ENCODE peak calls at places on chromosomes 11 and 22, in eight cellular contexts. One of them, this sample, is unnamed. For H3K4me1, the result is how much of the 10 kb centered on the place peaks cover.

GRCh38 chr22:34973926-34974325 is 92.0 kb upstream of the ISX start:
- DNase-seq in transverse colon: no peak
- DNase-seq in body of pancreas: no peak
- DNase-seq in IMR-90: no peak
- DNase-seq in CD8-positive, alpha-beta memory T cell: no peak
- DNase-seq in lower lobe of right lung: no peak
- DNase-seq in uterus: no peak
- DNase-seq in heart right ventricle: no peak
- DNase-seq in this sample: no peak

GRCh38 chr11:17686185-17686980 is 33.0 kb upstream of the MYOD1 start:
- DNase-seq in transverse colon: no peak
- DNase-seq in body of pancreas: no peak
- DNase-seq in IMR-90: no peak
- DNase-seq in CD8-positive, alpha-beta memory T cell: no peak
- DNase-seq in lower lobe of right lung: no peak
- DNase-seq in uterus: no peak
- DNase-seq in heart right ventricle: no peak
- DNase-seq in this sample: no peak

GRCh38 chr22:48313156-48313555 is 1514.5 kb downstream of the BRD1 start:
- DNase-seq in transverse colon: no peak
- DNase-seq in body of pancreas: no peak
- DNase-seq in IMR-90: no peak
- DNase-seq in CD8-positive, alpha-beta memory T cell: no peak
- DNase-seq in lower lobe of right lung: no peak
- DNase-seq in uterus: no peak
- DNase-seq in heart right ventricle: no peak
- DNase-seq in this sample: no peak

GRCh38 chr11:109553284-109553683 is 131.3 kb downstream of the C11orf87 start:
- DNase-seq in transverse colon: no peak
- DNase-seq in body of pancreas: no peak
- DNase-seq in IMR-90: no peak
- DNase-seq in CD8-positive, alpha-beta memory T cell: no peak
- DNase-seq in lower lobe of right lung: no peak
- DNase-seq in uterus: no peak
- DNase-seq in heart right ventricle: no peak
- DNase-seq in this sample: no peak

GRCh38 chr11:63553759-63554158 is 9.4 kb downstream of the PLAAT2 start:
- DNase-seq in transverse colon: no peak
- DNase-seq in body of pancreas: no peak
- DNase-seq in IMR-90: no peak
- DNase-seq in CD8-positive, alpha-beta memory T cell: peak
- DNase-seq in lower lobe of right lung: no peak
- DNase-seq in uterus: no peak
- DNase-seq in heart right ventricle: no peak
- DNase-seq in this sample: peak

GRCh38 chr22:17974703-17975372 is 49.5 kb downstream of the MICAL3 start:
- DNase-seq in transverse colon: no peak
- DNase-seq in body of pancreas: no peak
- DNase-seq in IMR-90: no peak
- DNase-seq in CD8-positive, alpha-beta memory T cell: no peak
- DNase-seq in lower lobe of right lung: no peak
- DNase-seq in uterus: no peak
- DNase-seq in heart right ventricle: no peak
- DNase-seq in this sample: no peak

GRCh38 chr11:70544774-70545625 is 146.7 kb downstream of the CTTN start:
- DNase-seq in transverse colon: no peak
- DNase-seq in body of pancreas: no peak
- DNase-seq in IMR-90: peak
- DNase-seq in CD8-positive, alpha-beta memory T cell: peak
- DNase-seq in lower lobe of right lung: peak
- DNase-seq in uterus: no peak
- DNase-seq in heart right ventricle: no peak
- DNase-seq in this sample: no peak

GRCh38 chr11:45092901-45093760 is 53.3 kb upstream of the PRDM11 start:
- DNase-seq in transverse colon: no peak
- DNase-seq in body of pancreas: no peak
- DNase-seq in IMR-90: peak
- DNase-seq in CD8-positive, alpha-beta memory T cell: peak
- DNase-seq in lower lobe of right lung: no peak
- DNase-seq in uterus: no peak
- DNase-seq in heart right ventricle: no peak
- DNase-seq in this sample: no peak

GRCh38 chr11:46127150-46127638 is 5.9 kb upstream of the PHF21A start:
- DNase-seq in transverse colon: peak
- DNase-seq in body of pancreas: peak
- DNase-seq in IMR-90: peak
- DNase-seq in CD8-positive, alpha-beta memory T cell: peak
- DNase-seq in lower lobe of right lung: peak
- DNase-seq in uterus: no peak
- DNase-seq in heart right ventricle: no peak
- DNase-seq in this sample: peak

GRCh38 chr11:121711236-121711635 is 258.5 kb upstream of the SORL1-AS1 start:
- DNase-seq in transverse colon: no peak
- DNase-seq in body of pancreas: no peak
- DNase-seq in IMR-90: peak
- DNase-seq in CD8-positive, alpha-beta memory T cell: no peak
- DNase-seq in lower lobe of right lung: no peak
- DNase-seq in uterus: no peak
- DNase-seq in heart right ventricle: no peak
- DNase-seq in this sample: no peak

GRCh38 chr22:24423519-24424000 is 3.8 kb upstream of the ADORA2A start:
- DNase-seq in transverse colon: peak
- DNase-seq in body of pancreas: peak
- DNase-seq in IMR-90: no peak
- DNase-seq in CD8-positive, alpha-beta memory T cell: peak
- DNase-seq in lower lobe of right lung: peak
- DNase-seq in uterus: peak
- DNase-seq in heart right ventricle: peak
- DNase-seq in this sample: peak

GRCh38 chr22:44091021-44091721 is 67.1 kb downstream of the PARVB start:
- DNase-seq in transverse colon: no peak
- DNase-seq in body of pancreas: no peak
- DNase-seq in IMR-90: no peak
- DNase-seq in CD8-positive, alpha-beta memory T cell: no peak
- DNase-seq in lower lobe of right lung: no peak
- DNase-seq in uterus: no peak
- DNase-seq in heart right ventricle: no peak
- DNase-seq in this sample: peak

GRCh38 chr11:108551653-108552462 is 41.7 kb downstream of the EXPH5 start:
- DNase-seq in transverse colon: no peak
- DNase-seq in body of pancreas: no peak
- DNase-seq in IMR-90: peak
- DNase-seq in CD8-positive, alpha-beta memory T cell: no peak
- DNase-seq in lower lobe of right lung: no peak
- DNase-seq in uterus: no peak
- DNase-seq in heart right ventricle: no peak
- DNase-seq in this sample: peak

GRCh38 chr11:68009391-68010000 is 631 bp upstream of the ALDH3B1 start:
- DNase-seq in transverse colon: no peak
- DNase-seq in body of pancreas: peak
- DNase-seq in IMR-90: peak
- DNase-seq in CD8-positive, alpha-beta memory T cell: no peak
- DNase-seq in lower lobe of right lung: no peak
- DNase-seq in uterus: no peak
- DNase-seq in heart right ventricle: no peak
- DNase-seq in this sample: no peak

GRCh38 chr11:126288237-126288636 is 5.3 kb downstream of the TIRAP start:
- DNase-seq in transverse colon: no peak
- DNase-seq in body of pancreas: no peak
- DNase-seq in IMR-90: no peak
- DNase-seq in CD8-positive, alpha-beta memory T cell: no peak
- DNase-seq in lower lobe of right lung: no peak
- DNase-seq in uterus: no peak
- DNase-seq in heart right ventricle: no peak
- DNase-seq in this sample: no peak

GRCh38 chr11:92702771-92703170 is 266.7 kb upstream of the MTNR1B start:
- DNase-seq in transverse colon: no peak
- DNase-seq in body of pancreas: no peak
- DNase-seq in IMR-90: peak
- DNase-seq in CD8-positive, alpha-beta memory T cell: no peak
- DNase-seq in lower lobe of right lung: no peak
- DNase-seq in uterus: no peak
- DNase-seq in heart right ventricle: no peak
- DNase-seq in this sample: no peak

GRCh38 chr11:120199613-120200012 is 11.2 kb upstream of the OAF start:
- DNase-seq in transverse colon: no peak
- DNase-seq in body of pancreas: no peak
- DNase-seq in IMR-90: no peak
- DNase-seq in CD8-positive, alpha-beta memory T cell: no peak
- DNase-seq in lower lobe of right lung: no peak
- DNase-seq in uterus: no peak
- DNase-seq in heart right ventricle: no peak
- DNase-seq in this sample: no peak

GRCh38 chr11:11813288-11813962 is 28.3 kb upstream of the USP47 start:
- DNase-seq in transverse colon: peak
- DNase-seq in body of pancreas: peak
- DNase-seq in IMR-90: peak
- DNase-seq in CD8-positive, alpha-beta memory T cell: no peak
- DNase-seq in lower lobe of right lung: no peak
- DNase-seq in uterus: peak
- DNase-seq in heart right ventricle: no peak
- DNase-seq in this sample: no peak

GRCh38 chr11:11814614-11815452 is 26.9 kb upstream of the USP47 start:
- DNase-seq in transverse colon: no peak
- DNase-seq in body of pancreas: no peak
- DNase-seq in IMR-90: no peak
- DNase-seq in CD8-positive, alpha-beta memory T cell: no peak
- DNase-seq in lower lobe of right lung: no peak
- DNase-seq in uterus: no peak
- DNase-seq in heart right ventricle: no peak
- DNase-seq in this sample: no peak

GRCh38 chr11:11807811-11808210 is 34.0 kb upstream of the USP47 start:
- DNase-seq in transverse colon: no peak
- DNase-seq in body of pancreas: no peak
- DNase-seq in IMR-90: no peak
- DNase-seq in CD8-positive, alpha-beta memory T cell: no peak
- DNase-seq in lower lobe of right lung: no peak
- DNase-seq in uterus: no peak
- DNase-seq in heart right ventricle: no peak
- DNase-seq in this sample: no peak

GRCh38 chr11:11808992-11809583 is 32.7 kb upstream of the USP47 start:
- DNase-seq in transverse colon: no peak
- DNase-seq in body of pancreas: no peak
- DNase-seq in IMR-90: no peak
- DNase-seq in CD8-positive, alpha-beta memory T cell: no peak
- DNase-seq in lower lobe of right lung: no peak
- DNase-seq in uterus: no peak
- DNase-seq in heart right ventricle: no peak
- DNase-seq in this sample: no peak

DNA sequence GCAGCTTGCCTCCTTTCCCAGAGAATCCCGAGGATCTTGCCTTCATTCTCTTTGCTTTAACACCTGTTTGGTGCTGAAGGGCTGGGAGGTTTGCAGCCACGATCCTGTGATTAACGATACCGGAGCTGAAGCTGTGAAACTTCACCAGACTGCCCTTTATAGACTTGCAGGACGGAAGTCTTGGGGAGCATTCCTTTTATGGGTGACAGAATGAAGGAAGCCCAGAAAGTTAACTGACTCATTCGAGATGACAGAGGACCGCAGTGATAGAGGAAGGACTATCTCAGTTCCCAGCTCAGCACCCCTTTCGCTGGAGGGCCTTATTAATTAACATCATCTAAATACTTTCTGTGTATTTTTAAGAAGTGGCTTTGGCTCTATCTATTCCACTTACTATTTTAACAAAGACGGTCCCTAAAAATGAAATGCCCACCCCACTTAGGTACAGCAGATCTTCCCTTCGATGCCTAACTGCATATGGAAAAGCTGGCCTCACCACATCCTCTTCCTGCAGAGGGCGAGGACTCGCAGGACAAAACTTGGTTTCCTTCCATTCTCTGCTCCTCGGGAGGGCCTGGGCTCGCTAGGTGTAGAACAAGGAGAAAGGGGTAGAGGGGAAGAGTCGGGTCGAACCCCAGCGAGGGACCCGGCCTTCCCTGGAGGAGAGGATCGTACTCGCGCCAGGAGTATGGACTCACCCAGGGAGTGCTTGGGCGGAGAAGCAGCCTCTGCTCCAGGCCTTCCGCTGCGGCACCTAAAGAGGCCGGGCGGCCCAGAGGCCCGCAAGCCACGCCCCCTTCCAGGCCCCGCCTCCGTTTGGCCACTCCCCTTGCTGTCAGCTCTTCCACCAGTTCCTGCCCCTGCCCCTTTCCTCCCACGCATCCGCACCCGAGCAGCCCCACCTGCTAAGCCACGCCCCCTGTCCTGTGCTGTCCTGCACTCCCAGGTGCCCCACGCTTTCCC is 30.7 kb upstream of the USP47 start:
- DNase-seq in transverse colon: no peak
- DNase-seq in body of pancreas: no peak
- DNase-seq in IMR-90: no peak
- DNase-seq in CD8-positive, alpha-beta memory T cell: no peak
- DNase-seq in lower lobe of right lung: no peak
- DNase-seq in uterus: no peak
- DNase-seq in heart right ventricle: peak
- DNase-seq in this sample: peak
- H3K4me1 ChIP-seq in transverse colon: under half
- H3K4me1 ChIP-seq in body of pancreas: under half
- H3K4me1 ChIP-seq in IMR-90: under half
- H3K4me1 ChIP-seq in CD8-positive, alpha-beta memory T cell: under half
- H3K4me1 ChIP-seq in lower lobe of right lung: under half
- H3K4me1 ChIP-seq in uterus: under half
- H3K4me1 ChIP-seq in heart right ventricle: under half
- H3K4me1 ChIP-seq in this sample: under half

DNA sequence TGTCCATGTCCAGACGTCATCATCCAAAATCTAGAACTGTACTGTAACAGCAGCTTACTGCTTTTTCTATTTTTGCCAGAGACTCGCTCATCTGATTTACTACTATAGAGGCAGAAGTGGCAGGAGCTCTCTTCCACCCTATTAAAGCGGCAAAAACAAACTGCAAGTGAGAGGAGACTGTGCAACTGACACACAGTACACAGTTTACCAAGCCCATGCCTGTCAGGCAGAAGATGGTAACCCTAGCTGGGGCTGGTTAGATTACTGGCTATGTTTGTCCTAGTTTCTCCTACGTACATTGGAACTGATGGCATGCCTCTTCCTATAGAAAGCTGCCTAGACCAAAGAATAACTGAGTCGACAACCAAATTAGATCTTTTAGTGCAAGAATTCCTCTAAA is 51.8 kb downstream of the CELF1 start:
- DNase-seq in transverse colon: no peak
- DNase-seq in body of pancreas: no peak
- DNase-seq in IMR-90: no peak
- DNase-seq in CD8-positive, alpha-beta memory T cell: no peak
- DNase-seq in lower lobe of right lung: no peak
- DNase-seq in uterus: no peak
- DNase-seq in heart right ventricle: no peak
- DNase-seq in this sample: no peak
- H3K4me1 ChIP-seq in transverse colon: under half
- H3K4me1 ChIP-seq in body of pancreas: under half
- H3K4me1 ChIP-seq in IMR-90: under half
- H3K4me1 ChIP-seq in CD8-positive, alpha-beta memory T cell: under half
- H3K4me1 ChIP-seq in lower lobe of right lung: under half
- H3K4me1 ChIP-seq in uterus: under half
- H3K4me1 ChIP-seq in heart right ventricle: under half
- H3K4me1 ChIP-seq in this sample: under half

GRCh38 chr11:26580929-26581328 is 8.9 kb upstream of the MUC15 start:
- DNase-seq in transverse colon: no peak
- DNase-seq in body of pancreas: no peak
- DNase-seq in IMR-90: no peak
- DNase-seq in CD8-positive, alpha-beta memory T cell: no peak
- DNase-seq in lower lobe of right lung: no peak
- DNase-seq in uterus: no peak
- DNase-seq in heart right ventricle: no peak
- DNase-seq in this sample: no peak
- H3K4me1 ChIP-seq in transverse colon: under half
- H3K4me1 ChIP-seq in body of pancreas: under half
- H3K4me1 ChIP-seq in IMR-90: under half
- H3K4me1 ChIP-seq in CD8-positive, alpha-beta memory T cell: under half
- H3K4me1 ChIP-seq in lower lobe of right lung: under half
- H3K4me1 ChIP-seq in uterus: under half
- H3K4me1 ChIP-seq in heart right ventricle: under half
- H3K4me1 ChIP-seq in this sample: under half

GRCh38 chr11:34448223-34448994 is 9.7 kb downstream of the CAT start:
- DNase-seq in transverse colon: no peak
- DNase-seq in body of pancreas: no peak
- DNase-seq in IMR-90: no peak
- DNase-seq in CD8-positive, alpha-beta memory T cell: no peak
- DNase-seq in lower lobe of right lung: no peak
- DNase-seq in uterus: no peak
- DNase-seq in heart right ventricle: no peak
- DNase-seq in this sample: no peak
- H3K4me1 ChIP-seq in transverse colon: under half
- H3K4me1 ChIP-seq in body of pancreas: under half
- H3K4me1 ChIP-seq in IMR-90: under half
- H3K4me1 ChIP-seq in CD8-positive, alpha-beta memory T cell: under half
- H3K4me1 ChIP-seq in lower lobe of right lung: half or more
- H3K4me1 ChIP-seq in uterus: under half
- H3K4me1 ChIP-seq in heart right ventricle: under half
- H3K4me1 ChIP-seq in this sample: under half